ENCODE peak calls at places on chromosome 3, in eight cellular contexts. B is sigmoid colon, O is aorta, A is thoracic aorta, Y is HCT116, P is pancreas, C is body of pancreas, F is tibial nerve. T is an unnamed sample. For H3K27me3 and H3K4me1, the result is how much of the 10 kb centered on the place peaks cover.

GRCh38 chr3:53045107-53045783 is 628 bp downstream of the SFMBT1 start:
- DNase-seq in B (peak), O (peak), A (no peak), Y (no peak), P (peak), C (peak), F (peak), T (peak)

GRCh38 chr3:197183582-197183981 is 114.8 kb downstream of the DLG1 start:
- DNase-seq in B (no peak), O (no peak), A (no peak), Y (no peak), P (no peak), C (no peak), F (no peak), T (no peak)

GRCh38 chr3:49456417-49456816 is 13.7 kb upstream of the DAG1 start:
- DNase-seq in B (no peak), O (no peak), A (no peak), Y (no peak), P (no peak), C (no peak), F (no peak), T (no peak)

GRCh38 chr3:120432105-120432860 is 18.5 kb downstream of the FSTL1 start:
- DNase-seq in B (no peak), O (no peak), A (no peak), Y (no peak), P (no peak), C (no peak), F (no peak), T (no peak)

GRCh38 chr3:131036986-131037385 is 10.3 kb downstream of the NEK11 start:
- DNase-seq in B (no peak), O (no peak), A (no peak), Y (no peak), P (no peak), C (no peak), F (no peak), T (no peak)

GRCh38 chr3:157059661-157060060 is 100.3 kb downstream of the CCNL1 start:
- DNase-seq in B (no peak), O (no peak), A (no peak), Y (no peak), P (no peak), C (no peak), F (no peak), T (no peak)

GRCh38 chr3:177385831-177386301 is 188.6 kb upstream of the TBL1XR1 start:
- DNase-seq in B (no peak), O (no peak), A (no peak), Y (no peak), P (no peak), C (no peak), F (no peak), T (no peak)

GRCh38 chr3:9730747-9731205 is 759 bp upstream of the BRPF1 start:
- DNase-seq in B (no peak), O (no peak), A (no peak), Y (no peak), P (no peak), C (no peak), F (no peak), T (no peak)

GRCh38 chr3:98148751-98149150 is 1.5 kb downstream of the OR5H14 start:
- DNase-seq in B (no peak), O (no peak), A (no peak), Y (no peak), P (no peak), C (no peak), F (no peak), T (no peak)

GRCh38 chr3:124593442-124593829 is 136.8 kb upstream of the UMPS start:
- DNase-seq in B (no peak), O (no peak), A (no peak), Y (no peak), P (no peak), C (no peak), F (no peak), T (no peak)

GRCh38 chr3:13879102-13879945 is 547 bp downstream of the WNT7A start:
- DNase-seq in B (no peak), O (no peak), A (no peak), Y (no peak), P (no peak), C (no peak), F (no peak), T (peak)

DNA sequence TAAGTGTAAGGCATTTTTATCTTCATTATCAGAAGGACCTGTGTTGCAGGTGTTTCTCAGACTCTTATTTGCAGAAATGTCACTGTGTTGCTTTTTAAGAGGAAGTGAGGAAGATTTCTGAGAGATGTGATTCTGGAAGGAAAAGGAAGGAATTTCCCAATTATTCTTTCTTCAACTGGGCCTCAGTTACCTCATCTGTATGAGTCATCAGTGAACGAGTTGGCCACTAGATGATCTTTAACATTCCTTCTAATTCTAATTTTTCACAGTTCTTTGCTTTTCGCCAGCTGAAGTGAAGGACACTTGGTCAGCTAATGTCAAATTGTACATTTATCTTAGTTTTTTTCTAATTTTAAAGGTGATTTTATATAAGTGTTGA is 28.9 kb downstream of the CLEC3B start:
- DNase-seq in B (no peak), O (no peak), A (no peak), Y (no peak), P (no peak), C (no peak), F (no peak), T (no peak)
- H3K27me3 ChIP-seq in B (under half), O (under half), A (under half), Y (under half), P (under half), C (under half), F (under half), T (under half)

GRCh38 chr3:69951616-69952015 is 47.9 kb upstream of the SAMMSON start:
- DNase-seq in B (no peak), O (no peak), A (no peak), Y (no peak), P (no peak), C (no peak), F (no peak), T (no peak)

GRCh38 chr3:69944931-69945493 is 54.5 kb upstream of the SAMMSON start:
- DNase-seq in B (no peak), O (no peak), A (no peak), Y (no peak), P (no peak), C (no peak), F (no peak), T (no peak)

GRCh38 chr3:69948246-69948862 is 51.2 kb upstream of the SAMMSON start:
- DNase-seq in B (no peak), O (no peak), A (no peak), Y (peak), P (no peak), C (no peak), F (no peak), T (no peak)
- H3K4me1 ChIP-seq in B (under half), O (under half), A (under half), Y (under half), P (under half), C (under half), F (under half), T (under half)

GRCh38 chr3:83218383-83219200 is 1457.1 kb upstream of the GBE1 start:
- DNase-seq in B (peak), O (peak), A (no peak), Y (no peak), P (peak), C (no peak), F (no peak), T (no peak)

GRCh38 chr3:83226751-83227150 is 1465.3 kb upstream of the GBE1 start:
- DNase-seq in B (no peak), O (no peak), A (no peak), Y (no peak), P (no peak), C (no peak), F (no peak), T (no peak)

GRCh38 chr3:83224101-83224868 is 1462.8 kb upstream of the GBE1 start:
- DNase-seq in B (no peak), O (no peak), A (no peak), Y (no peak), P (no peak), C (no peak), F (no peak), T (no peak)
- H3K4me3 ChIP-seq in B (no peak), O (no peak), A (no peak), Y (no peak), P (no peak), C (no peak), F (no peak), T (no peak)

GRCh38 chr3:71964170-71964569 is 179.2 kb upstream of the PROK2 start:
- DNase-seq in B (no peak), O (no peak), A (no peak), Y (no peak), P (peak), C (peak), F (no peak), T (no peak)

GRCh38 chr3:71958533-71958932 is 173.6 kb upstream of the PROK2 start:
- DNase-seq in B (no peak), O (no peak), A (no peak), Y (no peak), P (no peak), C (no peak), F (no peak), T (no peak)

GRCh38 chr3:71961378-71961777 is 176.4 kb upstream of the PROK2 start:
- DNase-seq in B (no peak), O (no peak), A (no peak), Y (no peak), P (no peak), C (no peak), F (no peak), T (no peak)

GRCh38 chr3:71961891-71962290 is 176.9 kb upstream of the PROK2 start:
- DNase-seq in B (no peak), O (no peak), A (no peak), Y (no peak), P (no peak), C (no peak), F (no peak), T (no peak)

DNA sequence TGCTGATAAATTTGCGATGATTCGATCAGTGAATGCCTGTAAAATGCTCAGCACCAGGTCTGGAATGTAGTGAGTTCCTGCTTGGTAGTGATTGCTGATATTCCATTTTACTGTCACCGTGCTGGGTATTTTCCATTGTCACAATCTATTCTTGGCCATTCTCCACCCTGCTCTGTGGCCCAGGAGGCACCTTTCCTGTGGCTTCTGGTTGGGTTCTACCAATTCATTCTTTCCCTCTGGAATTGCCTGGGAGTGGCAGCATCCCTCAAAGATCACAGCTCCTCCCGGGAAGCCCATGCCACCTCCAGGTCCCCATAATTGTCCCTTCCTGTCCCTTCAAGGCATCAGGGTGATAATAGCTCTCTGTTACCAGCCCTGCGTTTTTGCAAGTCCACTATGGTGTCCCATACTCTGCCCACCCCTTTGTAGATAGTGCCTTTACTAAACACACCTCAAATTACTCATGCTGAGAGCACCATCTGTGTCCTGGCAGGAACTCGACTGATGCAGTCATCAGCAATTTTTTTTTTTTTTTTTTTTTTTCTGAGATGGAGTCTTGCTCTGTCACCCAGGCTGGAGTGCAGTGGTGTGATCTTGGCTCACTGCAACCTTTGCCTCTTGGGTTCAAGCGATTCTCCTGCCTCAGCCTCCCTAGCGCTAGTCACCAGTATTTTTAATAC is 177.8 kb upstream of the PROK2 start:
- DNase-seq in B (no peak), O (no peak), A (no peak), Y (no peak), P (no peak), C (no peak), F (no peak), T (no peak)
- H3K27me3 ChIP-seq in B (under half), O (under half), A (under half), Y (half or more), P (under half), C (under half), F (under half), T (under half)

DNA sequence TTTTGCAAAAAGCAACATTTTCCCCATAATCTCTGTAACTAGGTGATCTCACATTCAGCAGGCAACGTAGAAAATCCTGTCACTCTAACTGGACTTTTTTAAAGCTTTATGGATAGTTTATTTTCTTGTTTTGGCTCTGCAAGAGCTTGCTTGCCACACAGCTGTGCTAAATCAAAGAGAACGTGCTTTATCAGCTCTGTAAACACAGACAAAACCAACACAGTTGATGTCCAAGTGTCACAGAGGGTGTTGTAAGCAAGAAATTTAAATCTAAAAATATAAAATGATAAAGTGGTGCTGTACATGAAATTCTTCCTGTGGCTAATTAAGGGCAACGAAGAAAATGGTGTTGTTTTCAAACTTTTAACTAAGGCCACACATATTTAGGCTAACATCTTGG is 97.5 kb upstream of the STAC start:
- DNase-seq in B (no peak), O (no peak), A (no peak), Y (no peak), P (no peak), C (no peak), F (no peak), T (no peak)
- H3K4me1 ChIP-seq in B (under half), O (under half), A (under half), Y (under half), P (under half), C (under half), F (under half), T (under half)

GRCh38 chr3:167709690-167710089 is 25.0 kb downstream of the PDCD10 start:
- DNase-seq in B (no peak), O (no peak), A (no peak), Y (no peak), P (no peak), C (no peak), F (no peak), T (no peak)

GRCh38 chr3:167714871-167715270 is 19.8 kb downstream of the PDCD10 start:
- DNase-seq in B (no peak), O (no peak), A (no peak), Y (no peak), P (no peak), C (no peak), F (no peak), T (no peak)

GRCh38 chr3:167710552-167710951 is 24.1 kb downstream of the PDCD10 start:
- DNase-seq in B (no peak), O (no peak), A (no peak), Y (no peak), P (no peak), C (no peak), F (no peak), T (no peak)

GRCh38 chr3:167711439-167711838 is 23.3 kb downstream of the PDCD10 start:
- DNase-seq in B (no peak), O (no peak), A (no peak), Y (no peak), P (no peak), C (no peak), F (no peak), T (no peak)

GRCh38 chr3:167712445-167712844 is 22.2 kb downstream of the PDCD10 start:
- DNase-seq in B (no peak), O (no peak), A (no peak), Y (no peak), P (no peak), C (no peak), F (no peak), T (no peak)
- H3K4me3 ChIP-seq in B (no peak), O (no peak), A (no peak), Y (no peak), P (no peak), C (no peak), F (no peak), T (no peak)

GRCh38 chr3:45227131-45227819 is 1.2 kb upstream of the TMEM158 start:
- DNase-seq in B (no peak), O (no peak), A (no peak), Y (no peak), P (no peak), C (no peak), F (no peak), T (peak)
- H3K27me3 ChIP-seq in B (under half), O (under half), A (under half), Y (under half), P (under half), C (under half), F (under half), T (under half)

T was measured in tibial artery.